ENCODE peak calls at places on chromosomes 5 and 9, in nine cellular contexts. Z is GM23248; G is spleen; C is CD8-positive, alpha-beta memory T cell; M is CD8-positive, alpha-beta T cell; L is endodermal cell; N is mesendoderm; P is fibroblast of lung; U is cardiac muscle cell. J is an unnamed sample. For H3K4me1, the result is how much of the 10 kb centered on the place peaks cover.

GRCh38 chr5:57209316-57210040 is 35.6 kb downstream of the GPBP1 start:
- DNase-seq in C (no peak), Z (peak), P (peak), U (no peak), M (no peak), N (peak), G (no peak), L (no peak), J (no peak)

GRCh38 chr9:91001146-91001611 is 199.6 kb downstream of the SYK start:
- DNase-seq in G (no peak), M (no peak), U (no peak), C (no peak), N (no peak), Z (peak), P (peak), L (no peak), J (peak)

GRCh38 chr9:37617837-37618236 is 25.4 kb upstream of the TOMM5 start:
- DNase-seq in N (peak), P (no peak), Z (peak), U (no peak), M (no peak), C (no peak), G (no peak), L (peak), J (no peak)

GRCh38 chr5:39570418-39571027 is 145.7 kb upstream of the DAB2 start:
- DNase-seq in C (peak), P (peak), Z (peak), M (no peak), N (peak), G (no peak), L (no peak), U (peak), J (peak)

GRCh38 chr5:176697929-176698520 is 50.7 kb downstream of the TSPAN17 start:
- DNase-seq in U (no peak), P (no peak), L (peak), G (no peak), N (peak), Z (no peak), C (no peak), M (no peak), J (no peak)

GRCh38 chr9:76732341-76732958 is 31.8 kb upstream of the PCA3 start:
- DNase-seq in U (peak), M (no peak), Z (no peak), L (no peak), C (no peak), P (no peak), N (no peak), G (no peak), J (no peak)

GRCh38 chr5:127702434-127702833 is 757 bp upstream of the CCDC192 start:
- DNase-seq in U (no peak), G (no peak), N (no peak), P (no peak), Z (no peak), M (no peak), L (no peak), C (no peak), J (no peak)

GRCh38 chr5:57416246-57416996 is 66.2 kb downstream of the ACTBL2 start:
- DNase-seq in N (peak), C (no peak), L (no peak), M (no peak), U (peak), P (peak), G (no peak), Z (peak), J (no peak)

GRCh38 chr9:35859310-35859994 is 10.7 kb downstream of the OR13J1 start:
- DNase-seq in C (no peak), P (peak), N (no peak), U (no peak), M (no peak), L (peak), G (no peak), Z (peak), J (no peak)

GRCh38 chr5:147743686-147744332 is 38.7 kb downstream of the JAKMIP2 start:
- DNase-seq in P (peak), M (no peak), Z (no peak), U (peak), N (no peak), G (no peak), C (no peak), L (no peak), J (no peak)

GRCh38 chr9:96501981-96502833 is 52.2 kb downstream of the HABP4 start:
- DNase-seq in P (no peak), Z (no peak), U (no peak), L (no peak), N (no peak), C (no peak), G (no peak), M (no peak), J (no peak)

GRCh38 chr5:5318426-5319205 is 103.9 kb upstream of the ICE1 start:
- DNase-seq in M (no peak), Z (no peak), G (no peak), N (no peak), P (no peak), U (no peak), C (no peak), L (no peak), J (no peak)

GRCh38 chr9:92986175-92987110 is 39.1 kb downstream of the FGD3 start:
- DNase-seq in M (peak), N (peak), C (peak), L (no peak), P (peak), Z (peak), G (no peak), U (no peak), J (peak)

GRCh38 chr9:105881654-105882349 is 187.5 kb downstream of the TMEM38B start:
- DNase-seq in P (peak), Z (peak), G (peak), M (peak), N (peak), L (peak), C (peak), U (peak), J (peak)

GRCh38 chr9:136339173-136339957 is 12.0 kb downstream of the GPSM1 start:
- DNase-seq in Z (peak), G (peak), N (peak), L (peak), U (peak), C (no peak), P (peak), M (no peak), J (peak)

GRCh38 chr9:27183701-27184100 is 74.7 kb downstream of the TEK start:
- DNase-seq in C (no peak), U (no peak), N (no peak), L (no peak), P (peak), G (no peak), Z (peak), M (no peak), J (no peak)

GRCh38 chr9:82031538-82032280 is 43.1 kb downstream of the SPATA31D1 start:
- DNase-seq in N (peak), P (peak), Z (peak), C (no peak), G (no peak), U (no peak), L (peak), M (no peak), J (peak)

GRCh38 chr9:89606567-89607311 is 1.9 kb downstream of the GADD45G start:
- DNase-seq in Z (peak), N (peak), U (peak), C (no peak), P (peak), M (no peak), G (no peak), L (peak), J (peak)

GRCh38 chr5:140337880-140338279 is 8.5 kb downstream of the HBEGF start:
- DNase-seq in C (no peak), U (no peak), P (no peak), M (no peak), Z (no peak), N (no peak), L (no peak), G (no peak), J (no peak)

GRCh38 chr9:29214162-29214520 is 1640.9 kb upstream of the C9orf72 start:
- DNase-seq in U (peak), Z (no peak), G (no peak), C (no peak), L (peak), M (no peak), N (peak), P (no peak), J (no peak)

GRCh38 chr9:88017086-88017485 is 42.8 kb upstream of the CDK20 start:
- DNase-seq in G (no peak), Z (peak), C (no peak), U (no peak), N (no peak), M (no peak), L (no peak), P (no peak), J (no peak)

GRCh38 chr5:132090107-132090506 is 16.5 kb downstream of the CSF2 start:
- DNase-seq in G (no peak), Z (peak), P (peak), U (no peak), M (no peak), N (no peak), C (no peak), L (no peak), J (no peak)

GRCh38 chr9:99822596-99823391 is 1.1 kb downstream of the NR4A3 start:
- DNase-seq in M (peak), P (peak), C (peak), L (peak), U (peak), Z (peak), N (peak), G (peak), J (peak)

GRCh38 chr5:59346987-59347386 is 546.5 kb downstream of the PDE4D start:
- DNase-seq in Z (no peak), L (no peak), U (no peak), C (no peak), N (no peak), M (no peak), P (peak), G (no peak), J (no peak)

GRCh38 chr5:1874820-1875219 is 7.9 kb downstream of the IRX4 start:
- DNase-seq in L (peak), M (no peak), P (no peak), G (no peak), U (peak), Z (no peak), C (no peak), N (peak), J (no peak)

GRCh38 chr9:134883040-134883782 is 2.6 kb downstream of the FCN2 start:
- DNase-seq in G (no peak), N (no peak), C (no peak), U (no peak), P (no peak), L (no peak), M (no peak), Z (no peak), J (no peak)

GRCh38 chr9:127237801-127238200 is 26.8 kb upstream of the GARNL3 start:
- DNase-seq in Z (no peak), M (no peak), N (no peak), U (no peak), P (no peak), G (no peak), C (no peak), L (no peak), J (no peak)

GRCh38 chr5:59661306-59661705 is 232.2 kb downstream of the PDE4D start:
- DNase-seq in U (no peak), L (no peak), P (peak), M (no peak), C (no peak), G (no peak), Z (no peak), N (no peak), J (peak)

GRCh38 chr9:103152473-103152872 is 157.3 kb downstream of the CYLC2 start:
- DNase-seq in N (peak), C (no peak), G (no peak), U (no peak), M (no peak), L (no peak), P (no peak), Z (no peak), J (no peak)

GRCh38 chr5:43192558-43193170 is 639 bp downstream of the NIM1K start:
- DNase-seq in G (peak), Z (peak), N (peak), P (peak), L (peak), M (no peak), U (peak), C (peak), J (no peak)

GRCh38 chr5:40441733-40442132 is 238.0 kb upstream of the PTGER4 start:
- DNase-seq in Z (no peak), P (no peak), L (no peak), G (no peak), M (no peak), N (no peak), U (no peak), C (peak), J (peak)

GRCh38 chr9:119556129-119556875 is 187.1 kb upstream of the BRINP1 start:
- DNase-seq in N (peak), G (peak), U (peak), M (peak), L (peak), P (peak), Z (peak), C (no peak), J (peak)

GRCh38 chr5:14226554-14226953 is 83.4 kb downstream of the TRIO start:
- DNase-seq in L (no peak), M (no peak), P (no peak), C (no peak), U (no peak), Z (no peak), G (no peak), N (no peak), J (no peak)

GRCh38 chr5:78533356-78533755 is 115.2 kb downstream of the LHFPL2 start:
- DNase-seq in U (no peak), P (no peak), Z (peak), L (no peak), G (no peak), M (no peak), C (no peak), N (peak), J (no peak)

GRCh38 chr9:78562021-78562420 is 265.1 kb downstream of the PSAT1 start:
- DNase-seq in G (no peak), C (no peak), M (no peak), L (no peak), P (no peak), Z (no peak), U (no peak), N (no peak), J (no peak)

GRCh38 chr5:56147106-56147505 is 86.0 kb downstream of the ANKRD55 start:
- DNase-seq in L (no peak), P (no peak), M (no peak), C (no peak), U (no peak), G (no peak), Z (peak), N (no peak), J (no peak)

GRCh38 chr5:95859327-95860060 is 37.0 kb upstream of the GLRX start:
- DNase-seq in P (no peak), L (no peak), M (no peak), C (no peak), N (peak), U (no peak), Z (peak), G (no peak), J (no peak)

GRCh38 chr9:2022560-2022959 is 7.4 kb downstream of the SMARCA2 start:
- DNase-seq in G (no peak), U (no peak), N (no peak), Z (no peak), M (no peak), P (no peak), L (no peak), C (no peak), J (peak)
- H3K27ac ChIP-seq in G (peak), U (no peak), N (no peak), Z (no peak), M (no peak), P (no peak), L (no peak), C (peak), J (no peak)

DNA sequence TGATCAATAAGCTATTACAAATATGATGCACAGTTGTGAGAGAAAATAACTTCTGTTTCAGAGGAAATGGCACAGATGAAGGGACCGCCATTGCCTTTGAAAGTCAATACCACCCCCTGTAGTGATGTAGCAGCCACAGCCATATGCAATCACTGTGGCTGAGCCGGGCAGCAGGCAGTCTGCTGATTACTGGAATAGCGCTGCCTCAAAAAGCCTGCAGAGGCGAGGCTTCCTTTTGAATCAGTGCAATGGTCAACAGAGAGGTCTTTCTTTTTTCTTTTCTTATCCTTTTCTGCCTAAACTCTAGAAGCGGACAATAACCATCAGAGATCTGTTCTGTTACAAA is 265.1 kb upstream of the TAS2R1 start:
- DNase-seq in P (no peak), U (no peak), Z (no peak), L (peak), C (no peak), G (no peak), N (peak), M (no peak), J (no peak)
- H3K4me1 ChIP-seq in P (under half), U (under half), Z (under half), L (under half), C (under half), G (under half), N (under half), M (under half), J (under half)

DNA sequence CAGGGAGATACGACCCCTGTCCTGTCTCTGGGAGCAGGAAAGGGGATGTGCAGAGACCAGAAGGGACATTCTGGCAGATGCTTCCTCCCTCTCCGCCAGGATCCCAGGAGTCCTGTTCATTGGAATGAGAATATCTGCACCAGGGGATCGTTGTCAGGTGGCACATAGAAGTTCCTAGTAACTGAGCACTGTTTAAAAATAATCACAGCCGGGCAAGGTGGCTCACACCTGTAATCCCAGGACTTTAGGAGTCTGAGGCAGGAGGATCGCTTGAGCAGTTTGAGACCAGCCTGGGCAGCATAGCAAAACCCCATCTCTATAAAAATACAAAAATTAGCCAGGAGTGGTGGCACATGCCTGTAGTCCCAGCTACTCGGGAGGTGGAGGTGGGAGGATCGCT is 12.3 kb downstream of the SARDH start:
- DNase-seq in G (peak), N (no peak), P (no peak), Z (no peak), M (no peak), U (no peak), L (no peak), C (no peak), J (no peak)
- H3K27ac ChIP-seq in G (no peak), N (no peak), P (no peak), Z (no peak), M (no peak), U (no peak), L (no peak), C (no peak), J (no peak)

GRCh38 chr9:121696935-121697334 is 45.5 kb downstream of the DAB2IP start:
- DNase-seq in M (no peak), P (no peak), G (no peak), N (no peak), C (no peak), Z (no peak), U (no peak), L (no peak), J (no peak)
- H3K4me1 ChIP-seq in M (under half), P (under half), G (half or more), N (under half), C (under half), Z (under half), U (under half), L (under half), J (under half)

GRCh38 chr9:7988644-7989280 is 189.2 kb upstream of the DMAC1 start:
- DNase-seq in Z (no peak), M (no peak), P (no peak), G (no peak), C (no peak), N (no peak), L (no peak), U (no peak), J (no peak)

GRCh38 chr9:7982907-7983306 is 183.3 kb upstream of the DMAC1 start:
- DNase-seq in N (no peak), U (no peak), G (no peak), C (no peak), M (no peak), P (no peak), Z (no peak), L (no peak), J (no peak)

GRCh38 chr9:7983361-7983974 is 183.9 kb upstream of the DMAC1 start:
- DNase-seq in L (no peak), M (no peak), U (no peak), N (no peak), Z (no peak), P (no peak), C (no peak), G (no peak), J (no peak)

GRCh38 chr9:7980691-7981289 is 181.2 kb upstream of the DMAC1 start:
- DNase-seq in M (no peak), U (no peak), P (no peak), G (no peak), N (peak), Z (no peak), L (peak), C (no peak), J (no peak)

GRCh38 chr9:7984713-7985112 is 185.1 kb upstream of the DMAC1 start:
- DNase-seq in P (no peak), G (no peak), L (no peak), M (no peak), N (no peak), U (no peak), Z (no peak), C (no peak), J (no peak)
- H3K27ac ChIP-seq in P (no peak), G (no peak), L (no peak), M (no peak), N (no peak), U (no peak), Z (no peak), C (no peak), J (no peak)

GRCh38 chr5:67360047-67360446 is 163.4 kb upstream of the CD180 start:
- DNase-seq in C (no peak), Z (no peak), U (no peak), P (no peak), L (no peak), N (no peak), G (no peak), M (no peak), J (no peak)
- H3K4me1 ChIP-seq in C (under half), Z (under half), U (under half), P (under half), L (under half), N (under half), G (under half), M (under half), J (under half)

J was measured in small intestine.